ENCODE peak calls at places on chromosomes 1 and 21, in five cellular contexts. One of them, this sample, is unnamed.

GRCh38 chr1:76103034-76103433 is 28.5 kb downstream of the ST6GALNAC3 start:
- DNase-seq in stimulated activated CD4-positive, alpha-beta T cell treated with anti-CD3 and anti-CD28 coated beads, Interleukin-12 subunit alpha, Interleukin-12 subunit beta, amount 100 ng/mL, for 4 hours: no peak
- DNase-seq in hippocampal formation: no peak
- DNase-seq in iris pigment epithelial cell: no peak
- DNase-seq in amniotic stem cell: no peak
- DNase-seq in this sample: no peak

GRCh38 chr1:218692808-218693207 is 347.7 kb downstream of the TGFB2 start:
- DNase-seq in stimulated activated CD4-positive, alpha-beta T cell treated with anti-CD3 and anti-CD28 coated beads, Interleukin-12 subunit alpha, Interleukin-12 subunit beta, amount 100 ng/mL, for 4 hours: no peak
- DNase-seq in hippocampal formation: no peak
- DNase-seq in iris pigment epithelial cell: no peak
- DNase-seq in amniotic stem cell: no peak
- DNase-seq in this sample: no peak

GRCh38 chr1:35808376-35809155 is 750 bp downstream of the AGO4 start:
- DNase-seq in stimulated activated CD4-positive, alpha-beta T cell treated with anti-CD3 and anti-CD28 coated beads, Interleukin-12 subunit alpha, Interleukin-12 subunit beta, amount 100 ng/mL, for 4 hours: peak
- DNase-seq in hippocampal formation: peak
- DNase-seq in iris pigment epithelial cell: peak
- DNase-seq in amniotic stem cell: no peak
- DNase-seq in this sample: peak

GRCh38 chr1:188670837-188671236 is 1806.8 kb downstream of the BRINP3 start:
- DNase-seq in stimulated activated CD4-positive, alpha-beta T cell treated with anti-CD3 and anti-CD28 coated beads, Interleukin-12 subunit alpha, Interleukin-12 subunit beta, amount 100 ng/mL, for 4 hours: no peak
- DNase-seq in hippocampal formation: no peak
- DNase-seq in iris pigment epithelial cell: peak
- DNase-seq in amniotic stem cell: no peak
- DNase-seq in this sample: peak

GRCh38 chr1:40315239-40315794 is 1.8 kb downstream of the COL9A2 start:
- DNase-seq in stimulated activated CD4-positive, alpha-beta T cell treated with anti-CD3 and anti-CD28 coated beads, Interleukin-12 subunit alpha, Interleukin-12 subunit beta, amount 100 ng/mL, for 4 hours: peak
- DNase-seq in hippocampal formation: peak
- DNase-seq in iris pigment epithelial cell: peak
- DNase-seq in amniotic stem cell: peak
- DNase-seq in this sample: peak

GRCh38 chr1:45327644-45328515 is 1.2 kb downstream of the HPDL start:
- DNase-seq in stimulated activated CD4-positive, alpha-beta T cell treated with anti-CD3 and anti-CD28 coated beads, Interleukin-12 subunit alpha, Interleukin-12 subunit beta, amount 100 ng/mL, for 4 hours: no peak
- DNase-seq in hippocampal formation: no peak
- DNase-seq in iris pigment epithelial cell: no peak
- DNase-seq in amniotic stem cell: no peak
- DNase-seq in this sample: no peak

GRCh38 chr1:90357980-90358379 is 359.1 kb downstream of the BARHL2 start:
- DNase-seq in stimulated activated CD4-positive, alpha-beta T cell treated with anti-CD3 and anti-CD28 coated beads, Interleukin-12 subunit alpha, Interleukin-12 subunit beta, amount 100 ng/mL, for 4 hours: no peak
- DNase-seq in hippocampal formation: no peak
- DNase-seq in iris pigment epithelial cell: peak
- DNase-seq in amniotic stem cell: no peak
- DNase-seq in this sample: peak

GRCh38 chr21:32367158-32367557 is 25.7 kb downstream of the URB1 start:
- DNase-seq in stimulated activated CD4-positive, alpha-beta T cell treated with anti-CD3 and anti-CD28 coated beads, Interleukin-12 subunit alpha, Interleukin-12 subunit beta, amount 100 ng/mL, for 4 hours: no peak
- DNase-seq in hippocampal formation: no peak
- DNase-seq in iris pigment epithelial cell: peak
- DNase-seq in amniotic stem cell: no peak
- DNase-seq in this sample: peak

GRCh38 chr1:185108324-185108723 is 48.4 kb downstream of the TRMT1L start:
- DNase-seq in stimulated activated CD4-positive, alpha-beta T cell treated with anti-CD3 and anti-CD28 coated beads, Interleukin-12 subunit alpha, Interleukin-12 subunit beta, amount 100 ng/mL, for 4 hours: no peak
- DNase-seq in hippocampal formation: no peak
- DNase-seq in iris pigment epithelial cell: peak
- DNase-seq in amniotic stem cell: no peak
- DNase-seq in this sample: peak

GRCh38 chr1:172814428-172814827 is 155.5 kb downstream of the FASLG start:
- DNase-seq in stimulated activated CD4-positive, alpha-beta T cell treated with anti-CD3 and anti-CD28 coated beads, Interleukin-12 subunit alpha, Interleukin-12 subunit beta, amount 100 ng/mL, for 4 hours: no peak
- DNase-seq in hippocampal formation: no peak
- DNase-seq in iris pigment epithelial cell: no peak
- DNase-seq in amniotic stem cell: no peak
- DNase-seq in this sample: no peak

GRCh38 chr1:11466416-11466815 is 12.5 kb upstream of the DISP3 start:
- DNase-seq in stimulated activated CD4-positive, alpha-beta T cell treated with anti-CD3 and anti-CD28 coated beads, Interleukin-12 subunit alpha, Interleukin-12 subunit beta, amount 100 ng/mL, for 4 hours: no peak
- DNase-seq in hippocampal formation: no peak
- DNase-seq in iris pigment epithelial cell: no peak
- DNase-seq in amniotic stem cell: no peak
- DNase-seq in this sample: no peak

GRCh38 chr1:29592261-29592615 is 355.9 kb downstream of the PTPRU start:
- DNase-seq in stimulated activated CD4-positive, alpha-beta T cell treated with anti-CD3 and anti-CD28 coated beads, Interleukin-12 subunit alpha, Interleukin-12 subunit beta, amount 100 ng/mL, for 4 hours: no peak
- DNase-seq in hippocampal formation: no peak
- DNase-seq in iris pigment epithelial cell: no peak
- DNase-seq in amniotic stem cell: no peak
- DNase-seq in this sample: no peak

GRCh38 chr1:24912359-24913273 is 17.5 kb downstream of the RUNX3 start:
- DNase-seq in stimulated activated CD4-positive, alpha-beta T cell treated with anti-CD3 and anti-CD28 coated beads, Interleukin-12 subunit alpha, Interleukin-12 subunit beta, amount 100 ng/mL, for 4 hours: no peak
- DNase-seq in hippocampal formation: no peak
- DNase-seq in iris pigment epithelial cell: no peak
- DNase-seq in amniotic stem cell: no peak
- DNase-seq in this sample: no peak

GRCh38 chr1:6083801-6084467 is 38.2 kb downstream of the KCNAB2 start:
- DNase-seq in stimulated activated CD4-positive, alpha-beta T cell treated with anti-CD3 and anti-CD28 coated beads, Interleukin-12 subunit alpha, Interleukin-12 subunit beta, amount 100 ng/mL, for 4 hours: no peak
- DNase-seq in hippocampal formation: peak
- DNase-seq in iris pigment epithelial cell: no peak
- DNase-seq in amniotic stem cell: peak
- DNase-seq in this sample: no peak

GRCh38 chr1:218751208-218751948 is 406.2 kb downstream of the TGFB2 start:
- DNase-seq in stimulated activated CD4-positive, alpha-beta T cell treated with anti-CD3 and anti-CD28 coated beads, Interleukin-12 subunit alpha, Interleukin-12 subunit beta, amount 100 ng/mL, for 4 hours: no peak
- DNase-seq in hippocampal formation: no peak
- DNase-seq in iris pigment epithelial cell: no peak
- DNase-seq in amniotic stem cell: no peak
- DNase-seq in this sample: no peak

GRCh38 chr1:235367000-235367908 is at the start of gene TBCE:
- DNase-seq in stimulated activated CD4-positive, alpha-beta T cell treated with anti-CD3 and anti-CD28 coated beads, Interleukin-12 subunit alpha, Interleukin-12 subunit beta, amount 100 ng/mL, for 4 hours: peak
- DNase-seq in hippocampal formation: peak
- DNase-seq in iris pigment epithelial cell: peak
- DNase-seq in amniotic stem cell: peak
- DNase-seq in this sample: peak

GRCh38 chr1:87600070-87600469 is 271.4 kb downstream of the LMO4 start:
- DNase-seq in stimulated activated CD4-positive, alpha-beta T cell treated with anti-CD3 and anti-CD28 coated beads, Interleukin-12 subunit alpha, Interleukin-12 subunit beta, amount 100 ng/mL, for 4 hours: no peak
- DNase-seq in hippocampal formation: no peak
- DNase-seq in iris pigment epithelial cell: no peak
- DNase-seq in amniotic stem cell: no peak
- DNase-seq in this sample: no peak

GRCh38 chr1:63914706-63915105 is 140.9 kb downstream of the ROR1 start:
- DNase-seq in stimulated activated CD4-positive, alpha-beta T cell treated with anti-CD3 and anti-CD28 coated beads, Interleukin-12 subunit alpha, Interleukin-12 subunit beta, amount 100 ng/mL, for 4 hours: no peak
- DNase-seq in hippocampal formation: no peak
- DNase-seq in iris pigment epithelial cell: no peak
- DNase-seq in amniotic stem cell: no peak
- DNase-seq in this sample: no peak

GRCh38 chr1:11521605-11522399 is 42.8 kb downstream of the DISP3 start:
- DNase-seq in stimulated activated CD4-positive, alpha-beta T cell treated with anti-CD3 and anti-CD28 coated beads, Interleukin-12 subunit alpha, Interleukin-12 subunit beta, amount 100 ng/mL, for 4 hours: no peak
- DNase-seq in hippocampal formation: no peak
- DNase-seq in iris pigment epithelial cell: no peak
- DNase-seq in amniotic stem cell: no peak
- DNase-seq in this sample: no peak

GRCh38 chr1:70358921-70359564 is 4.5 kb upstream of the ANKRD13C start:
- DNase-seq in stimulated activated CD4-positive, alpha-beta T cell treated with anti-CD3 and anti-CD28 coated beads, Interleukin-12 subunit alpha, Interleukin-12 subunit beta, amount 100 ng/mL, for 4 hours: no peak
- DNase-seq in hippocampal formation: no peak
- DNase-seq in iris pigment epithelial cell: peak
- DNase-seq in amniotic stem cell: no peak
- DNase-seq in this sample: peak